ENCODE peak calls at places on chromosomes 2 and 18, in five cellular contexts. Z is MV-4-11, E is SK-N-MC, L is chondrocyte, N is kidney glomerular epithelial cell. M is an unnamed sample.

GRCh38 chr2:28768422-28768821 is 16.8 kb downstream of the PPP1CB start:
- DNase-seq in Z (no peak), E (no peak), L (no peak), N (no peak), M (no peak)

GRCh38 chr2:210366675-210367080 is 51.7 kb upstream of the MYL1 start:
- DNase-seq in Z (no peak), E (no peak), L (no peak), N (no peak), M (no peak)

GRCh38 chr2:42493885-42494433 is at the start of gene KCNG3:
- DNase-seq in Z (no peak), E (no peak), L (no peak), N (no peak), M (peak)

GRCh38 chr2:99775585-99775984 is 285.8 kb upstream of the REV1 start:
- DNase-seq in Z (no peak), E (no peak), L (no peak), N (no peak), M (no peak)

GRCh38 chr18:8990276-8991031 is 112.0 kb upstream of the NDUFV2 start:
- DNase-seq in Z (no peak), E (no peak), L (no peak), N (no peak), M (no peak)

GRCh38 chr2:229798446-229799147 is 84.2 kb upstream of the DNER start:
- DNase-seq in Z (no peak), E (no peak), L (no peak), N (no peak), M (no peak)

GRCh38 chr18:22503803-22504202 is 86.1 kb upstream of the CTAGE1 start:
- DNase-seq in Z (no peak), E (no peak), L (no peak), N (no peak), M (no peak)

GRCh38 chr2:237128026-237128703 is 42.5 kb downstream of the COPS8 start:
- DNase-seq in Z (peak), E (no peak), L (no peak), N (peak), M (no peak)